ENCODE peak calls at places on chromosomes 6 and 20, in ten cellular contexts. Q is RWPE1, J is MCF 10A, V is A549, L is AG10803, U is cardiac fibroblast, Z is GM12864, G is colonic mucosa, O is endothelial cell of umbilical vein, D is astrocyte of the cerebellum. S is an unnamed sample.

GRCh38 chr6:36851149-36851614 is 11.9 kb upstream of the CPNE5 start:
- DNase-seq in Q (peak), J (peak), V (peak), L (peak), U (peak), Z (no peak), G (peak), O (peak), D (peak), S (peak)

GRCh38 chr20:59650418-59650817 is 46.1 kb downstream of the PHACTR3 start:
- DNase-seq in Q (no peak), J (no peak), V (peak), L (no peak), U (no peak), Z (no peak), G (no peak), O (no peak), D (no peak), S (no peak)

GRCh38 chr20:47748851-47749250 is 36.4 kb downstream of the SULF2 start:
- DNase-seq in Q (no peak), J (no peak), V (no peak), L (no peak), U (no peak), Z (no peak), G (no peak), O (peak), D (no peak), S (no peak)

GRCh38 chr6:168452685-168453377 is 11.8 kb downstream of the SMOC2 start:
- DNase-seq in Q (no peak), J (no peak), V (no peak), L (no peak), U (peak), Z (no peak), G (no peak), O (no peak), D (no peak), S (no peak)

GRCh38 chr6:12958052-12958706 is 241.6 kb downstream of the PHACTR1 start:
- DNase-seq in Q (no peak), J (no peak), V (no peak), L (peak), U (peak), Z (no peak), G (no peak), O (peak), D (no peak), S (no peak)

GRCh38 chr20:8721098-8721497 is 347.8 kb upstream of the PLCB4 start:
- DNase-seq in Q (peak), J (peak), V (peak), L (peak), U (peak), Z (no peak), G (peak), O (peak), D (peak), S (peak)

GRCh38 chr20:41425180-41425884 is 58.7 kb upstream of the EMILIN3 start:
- DNase-seq in Q (no peak), J (no peak), V (no peak), L (peak), U (no peak), Z (no peak), G (no peak), O (no peak), D (no peak), S (no peak)

GRCh38 chr6:8029243-8029870 is 34.8 kb downstream of the BLOC1S5 start:
- DNase-seq in Q (no peak), J (no peak), V (peak), L (no peak), U (peak), Z (no peak), G (no peak), O (peak), D (no peak), S (no peak)

GRCh38 chr6:138925806-138926205 is 62.2 kb downstream of the REPS1 start:
- DNase-seq in Q (no peak), J (no peak), V (no peak), L (no peak), U (no peak), Z (no peak), G (no peak), O (no peak), D (no peak), S (no peak)

GRCh38 chr6:235763-236360 is 56.4 kb upstream of the DUSP22 start:
- DNase-seq in Q (no peak), J (peak), V (no peak), L (peak), U (peak), Z (no peak), G (no peak), O (no peak), D (no peak), S (peak)

GRCh38 chr6:150196942-150197745 is 54.3 kb downstream of the PPP1R14C start:
- DNase-seq in Q (no peak), J (no peak), V (no peak), L (no peak), U (no peak), Z (no peak), G (peak), O (no peak), D (no peak), S (no peak)

GRCh38 chr20:48820649-48820973 is 7.2 kb downstream of the PREX1 start:
- DNase-seq in Q (no peak), J (no peak), V (no peak), L (no peak), U (no peak), Z (no peak), G (no peak), O (no peak), D (no peak), S (no peak)

GRCh38 chr20:13424174-13424833 is 203.2 kb downstream of the ISM1 start:
- DNase-seq in Q (no peak), J (no peak), V (no peak), L (no peak), U (no peak), Z (no peak), G (no peak), O (no peak), D (no peak), S (no peak)

GRCh38 chr6:44040786-44041185 is 86.5 kb downstream of the MRPL14 start:
- DNase-seq in Q (no peak), J (no peak), V (no peak), L (no peak), U (no peak), Z (no peak), G (no peak), O (no peak), D (no peak), S (no peak)

GRCh38 chr6:44043036-44043478 is 84.2 kb downstream of the MRPL14 start:
- DNase-seq in Q (no peak), J (peak), V (peak), L (peak), U (peak), Z (no peak), G (no peak), O (no peak), D (no peak), S (no peak)

GRCh38 chr6:44043479-44044153 is 83.6 kb downstream of the MRPL14 start:
- DNase-seq in Q (no peak), J (peak), V (peak), L (no peak), U (peak), Z (no peak), G (no peak), O (no peak), D (no peak), S (no peak)

GRCh38 chr6:44041461-44042260 is 85.6 kb downstream of the MRPL14 start:
- DNase-seq in Q (peak), J (peak), V (peak), L (peak), U (peak), Z (no peak), G (no peak), O (peak), D (peak), S (peak)

DNA sequence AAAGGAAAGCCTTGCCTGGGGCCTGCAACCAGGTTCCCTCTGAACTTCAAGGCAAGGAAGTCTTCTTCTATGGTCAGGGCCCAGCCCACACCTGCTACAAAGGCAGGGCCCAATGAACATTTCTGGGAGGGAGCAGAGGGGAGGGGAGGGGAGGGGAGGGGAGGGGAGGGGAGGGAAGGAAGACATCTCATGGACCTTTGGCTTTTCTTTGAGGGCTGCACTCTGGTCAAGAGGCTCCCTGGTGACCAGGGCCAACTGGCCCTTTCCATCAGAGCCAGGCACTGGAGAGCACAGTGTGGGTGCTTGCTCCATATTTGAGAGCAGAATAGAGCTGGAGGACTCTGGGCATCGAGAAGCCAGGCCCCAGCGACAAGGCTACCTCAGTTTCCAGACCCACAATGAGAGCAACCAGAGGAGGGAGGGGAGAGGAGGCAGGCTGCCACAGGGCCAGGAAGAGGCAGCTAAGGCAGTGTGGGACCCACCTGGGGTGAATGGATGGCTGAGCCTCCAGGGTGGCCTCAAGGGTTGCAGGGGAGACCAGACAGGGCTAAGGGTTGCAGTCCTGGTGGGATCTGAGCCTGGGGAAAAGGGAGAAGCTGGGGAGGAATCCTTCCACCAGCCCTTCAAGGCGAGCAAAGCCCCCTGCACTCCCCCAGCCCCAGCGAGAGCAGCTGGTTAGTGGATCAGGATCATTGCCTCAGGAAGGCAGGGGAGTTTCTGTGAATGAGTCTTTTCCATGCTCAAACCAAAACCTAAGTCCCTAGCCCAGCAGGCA is 84.8 kb downstream of the MRPL14 start:
- DNase-seq in Q (no peak), J (no peak), V (no peak), L (no peak), U (no peak), Z (no peak), G (no peak), O (no peak), D (no peak), S (no peak)
- TF ChIP-seq CTCF in Q (no peak), J (no peak), V (no peak), L (no peak), U (no peak), Z (no peak), G (no peak), O (no peak), D (no peak), S (no peak)

GRCh38 chr6:73309784-73310502 is 44.1 kb downstream of the DPPA5 start:
- DNase-seq in Q (peak), J (peak), V (peak), L (peak), U (peak), Z (no peak), G (peak), O (peak), D (no peak), S (no peak)
- TF ChIP-seq CTCF in Q (peak), J (peak), V (peak), L (peak), U (peak), Z (peak), G (no peak), O (peak), D (peak), S (peak)

DNA sequence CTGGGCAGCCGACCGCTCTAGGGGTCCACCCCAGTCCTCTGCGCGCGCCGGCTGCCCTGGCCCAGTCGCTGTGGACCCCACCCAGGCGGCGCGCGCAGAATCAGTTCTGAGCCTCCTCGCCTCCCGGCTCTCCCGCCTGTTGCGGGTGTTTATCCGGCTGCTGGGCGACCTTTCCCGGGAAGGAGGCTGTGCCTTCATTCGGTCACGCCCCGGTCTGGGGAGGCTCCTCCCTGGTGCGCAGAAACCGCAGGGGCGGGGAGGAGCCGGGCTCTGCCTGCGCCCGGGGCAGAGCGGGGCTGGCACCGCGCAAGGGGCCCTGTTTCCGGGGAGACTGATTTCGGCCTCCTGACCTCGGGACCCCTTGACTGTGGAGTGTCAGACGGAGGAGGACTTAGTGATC is 80.8 kb upstream of the EYS start:
- DNase-seq in Q (no peak), J (no peak), V (no peak), L (no peak), U (no peak), Z (no peak), G (no peak), O (no peak), D (no peak), S (no peak)
- TF ChIP-seq CTCF in Q (no peak), J (no peak), V (no peak), L (no peak), U (no peak), Z (no peak), G (no peak), O (no peak), D (no peak), S (no peak)

GRCh38 chr6:4464638-4465037 is 311.6 kb upstream of the CDYL start:
- DNase-seq in Q (no peak), J (no peak), V (no peak), L (no peak), U (no peak), Z (no peak), G (no peak), O (no peak), D (no peak), S (no peak)

GRCh38 chr6:4472222-4472621 is 304.0 kb upstream of the CDYL start:
- DNase-seq in Q (no peak), J (no peak), V (no peak), L (no peak), U (no peak), Z (no peak), G (no peak), O (no peak), D (no peak), S (no peak)

GRCh38 chr6:4466260-4466659 is 309.9 kb upstream of the CDYL start:
- DNase-seq in Q (no peak), J (peak), V (no peak), L (no peak), U (no peak), Z (no peak), G (no peak), O (peak), D (peak), S (no peak)

GRCh38 chr6:4470698-4471210 is 305.4 kb upstream of the CDYL start:
- DNase-seq in Q (no peak), J (no peak), V (no peak), L (no peak), U (no peak), Z (no peak), G (no peak), O (no peak), D (no peak), S (no peak)

GRCh38 chr6:4466769-4467480 is 309.3 kb upstream of the CDYL start:
- DNase-seq in Q (peak), J (peak), V (peak), L (no peak), U (peak), Z (no peak), G (no peak), O (peak), D (no peak), S (no peak)
- TF ChIP-seq CTCF in Q (no peak), J (no peak), V (no peak), L (peak), U (peak), Z (no peak), G (no peak), O (no peak), D (no peak), S (no peak)

GRCh38 chr6:2178125-2178524 is 67.3 kb downstream of the GMDS start:
- DNase-seq in Q (no peak), J (no peak), V (no peak), L (no peak), U (no peak), Z (no peak), G (no peak), O (no peak), D (no peak), S (no peak)
- TF ChIP-seq CTCF in Q (no peak), J (no peak), V (no peak), L (no peak), U (no peak), Z (no peak), G (no peak), O (no peak), D (no peak), S (no peak)

S was measured in AG09319.